ENCODE peak calls at places on chromosome 19, in six cellular contexts. F, S, H, I, G and C are unnamed samples.
A peak's percentile ranks its signal among the peaks of the same experiment; 100 is the strongest.

GRCh38 chr19:6811906-6812305 is 39.4 kb downstream of the VAV1 start:
- DNase-seq in F (peak; percentile 55), S (no peak), H (peak; percentile 88), I (no peak), G (peak; percentile 22), C (no peak)

GRCh38 chr19:17605761-17606745 is 50.6 kb downstream of the COLGALT1 start:
- DNase-seq in F (peak; percentile 47), S (peak; percentile 80), H (peak; percentile 64), I (peak; percentile 70), G (peak; percentile 80), C (peak; percentile 92)

GRCh38 chr19:57406516-57407123 is 4.3 kb upstream of the ZNF17 start:
- DNase-seq in F (peak; percentile 45), S (peak; percentile 80), H (peak; percentile 63), I (peak; percentile 53), G (peak; percentile 45), C (peak; percentile 56)

GRCh38 chr19:36987091-36987490 is 71.0 kb downstream of the ZNF568 start:
- DNase-seq in F (no peak), S (no peak), H (no peak), I (no peak), G (no peak), C (no peak)

GRCh38 chr19:1205114-1206062 is at the start of gene STK11:
- DNase-seq in F (peak; percentile 97), S (peak; percentile 100), H (peak; percentile 97), I (peak; percentile 99), G (peak; percentile 97), C (peak; percentile 99)

GRCh38 chr19:16106121-16106520 is 5.6 kb upstream of the RAB8A start:
- DNase-seq in F (peak; percentile 33), S (no peak), H (peak; percentile 62), I (no peak), G (peak; percentile 34), C (no peak)

GRCh38 chr19:40272261-40272660 is 12.9 kb downstream of the AKT2 start:
- DNase-seq in F (no peak), S (no peak), H (no peak), I (no peak), G (no peak), C (no peak)

GRCh38 chr19:53982611-53983010 is 8.8 kb upstream of the CACNG6 start:
- DNase-seq in F (no peak), S (no peak), H (peak; percentile 48), I (no peak), G (peak; percentile 82), C (no peak)

GRCh38 chr19:39671739-39672363 is 16.1 kb downstream of the LGALS16 start:
- DNase-seq in F (peak; percentile 29), S (peak; percentile 59), H (peak; percentile 75), I (peak; percentile 31), G (no peak), C (no peak)

GRCh38 chr19:29528350-29528945 is 2.7 kb downstream of the VSTM2B start:
- DNase-seq in F (peak; percentile 61), S (peak; percentile 59), H (peak; percentile 72), I (peak; percentile 40), G (peak; percentile 71), C (peak; percentile 81)

GRCh38 chr19:58562126-58563033 is 4.0 kb upstream of the UBE2M start:
- DNase-seq in F (peak; percentile 41), S (peak; percentile 73), H (peak; percentile 53), I (peak; percentile 45), G (no peak), C (peak; percentile 85)
- H3K4me3 ChIP-seq in F (peak overlapping the region; percentile 51), S (peak overlapping the region; percentile 60), H (peak overlapping the region; percentile 20), I (no peak overlapping the region), G (no peak overlapping the region), C (peak overlapping the region; percentile 43)

GRCh38 chr19:20243629-20244028 is 76.6 kb downstream of the ZNF486 start:
- DNase-seq in F (no peak), S (no peak), H (no peak), I (no peak), G (no peak), C (no peak)
- H3K4me3 ChIP-seq in F (no peak overlapping the region), S (no peak overlapping the region), H (no peak overlapping the region), I (no peak overlapping the region), G (no peak overlapping the region), C (no peak overlapping the region)

GRCh38 chr19:33293255-33294057 is 8.9 kb downstream of the CEBPA start:
- DNase-seq in F (peak; percentile 79), S (no peak), H (peak; percentile 80), I (no peak), G (peak; percentile 64), C (no peak)
- H3K4me3 ChIP-seq in F (peak overlapping the region; percentile 44), S (no peak overlapping the region), H (no peak overlapping the region), I (no peak overlapping the region), G (no peak overlapping the region), C (no peak overlapping the region)

GRCh38 chr19:3459965-3460582 is 20.3 kb downstream of the SMIM24 start:
- DNase-seq in F (no peak), S (no peak), H (no peak), I (no peak), G (no peak), C (no peak)
- H3K4me3 ChIP-seq in F (no peak overlapping the region), S (no peak overlapping the region), H (no peak overlapping the region), I (no peak overlapping the region), G (no peak overlapping the region), C (no peak overlapping the region)

GRCh38 chr19:55230329-55230728 is 1.8 kb upstream of the TMEM86B start:
- DNase-seq in F (no peak), S (no peak), H (no peak), I (no peak), G (no peak), C (no peak)

GRCh38 chr19:55228403-55229031 is at the start of gene TMEM86B:
- DNase-seq in F (no peak), S (no peak), H (no peak), I (no peak), G (no peak), C (no peak)

GRCh38 chr19:55228015-55228391 is 560 bp downstream of the TMEM86B start:
- DNase-seq in F (no peak), S (no peak), H (no peak), I (no peak), G (no peak), C (no peak)

GRCh38 chr19:55229789-55230182 is 1.2 kb upstream of the TMEM86B start:
- DNase-seq in F (no peak), S (no peak), H (no peak), I (no peak), G (no peak), C (no peak)

DNA sequence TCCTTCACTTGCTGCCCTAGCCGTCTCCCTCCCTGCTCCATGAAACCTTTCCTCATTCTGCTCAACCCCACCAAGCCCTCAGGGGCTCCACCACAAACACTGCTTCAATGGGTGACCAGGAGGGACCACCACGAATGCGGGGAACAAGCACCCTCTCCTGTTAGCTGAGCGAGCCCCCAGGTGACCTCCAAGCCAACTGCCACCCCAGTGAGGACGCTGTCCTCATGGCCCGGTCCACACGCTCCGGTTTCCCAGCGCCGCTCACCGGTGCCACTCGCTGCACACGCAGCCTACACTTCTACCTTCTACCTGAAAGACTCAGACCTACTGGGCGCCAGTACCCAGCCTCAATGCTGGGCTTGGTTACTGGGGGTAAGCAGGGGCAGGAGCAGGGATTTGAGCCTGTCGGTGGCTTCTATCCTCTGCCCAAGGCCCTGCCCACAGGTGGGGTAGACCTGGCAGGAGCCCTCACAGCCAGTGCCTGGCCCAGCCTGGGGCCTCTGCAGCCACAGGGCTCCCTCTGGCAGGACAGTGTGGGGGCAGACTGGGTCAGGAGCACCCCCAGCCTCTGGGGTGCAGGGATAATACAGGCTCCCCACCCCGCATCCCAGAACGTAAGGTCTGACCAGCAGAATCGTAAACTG is 704 bp upstream of the TMEM86B start:
- DNase-seq in F (no peak), S (no peak), H (no peak), I (no peak), G (no peak), C (no peak)
- H3K4me3 ChIP-seq in F (no peak overlapping the region), S (no peak overlapping the region), H (no peak overlapping the region), I (no peak overlapping the region), G (no peak overlapping the region), C (no peak overlapping the region)